ENCODE peak calls at places on chromosomes 16 and 17, in seven cellular contexts. Y is cardiac muscle cell, R is fibroblast of mammary gland, W is psoas muscle, V is AG09319, U is spleen, A is renal cortical epithelial cell. P is an unnamed sample.

GRCh38 chr16:71413341-71413740 is 28.5 kb downstream of the TLE7 start:
- DNase-seq in U (peak; percentile 49), A (no peak), R (no peak), Y (no peak), W (no peak), V (no peak), P (no peak)

GRCh38 chr17:55238931-55239297 is 25.8 kb upstream of the HLF start:
- DNase-seq in R (no peak), V (no peak), A (peak; percentile 18), U (no peak), Y (peak; percentile 51), W (no peak), P (no peak)

GRCh38 chr17:14048169-14048568 is 21.1 kb upstream of the COX10 start:
- DNase-seq in R (peak; percentile 9), U (no peak), W (no peak), Y (no peak), A (no peak), V (no peak), P (no peak)

GRCh38 chr16:18782697-18783429 is 7.3 kb downstream of the RPS15A start:
- DNase-seq in Y (no peak), V (no peak), A (no peak), U (no peak), R (peak; percentile 38), W (no peak), P (no peak)

GRCh38 chr17:73694491-73694890 is 50.2 kb upstream of the SDK2 start:
- DNase-seq in R (no peak), Y (no peak), U (no peak), W (no peak), A (no peak), V (no peak), P (no peak)

GRCh38 chr17:65901394-65901793 is 290.5 kb downstream of the CEP112 start:
- DNase-seq in Y (no peak), U (no peak), R (no peak), V (no peak), W (no peak), A (no peak), P (no peak)

GRCh38 chr17:48081858-48082257 is 19.4 kb downstream of the CBX1 start:
- DNase-seq in R (no peak), U (no peak), W (no peak), A (no peak), V (no peak), Y (no peak), P (no peak)

GRCh38 chr17:48608921-48609505 is 1.8 kb downstream of the HOXB7 start:
- DNase-seq in Y (no peak), R (no peak), U (no peak), W (no peak), A (no peak), V (no peak), P (no peak)

GRCh38 chr17:28940675-28941074 is 10.6 kb downstream of the PHF12 start:
- DNase-seq in Y (no peak), U (no peak), A (no peak), V (no peak), W (peak; percentile 80), R (no peak), P (no peak)

GRCh38 chr16:3008749-3009088 is 4.0 kb upstream of the CLDN9 start:
- DNase-seq in V (no peak), W (no peak), R (no peak), Y (peak; percentile 71), U (no peak), A (no peak), P (no peak)

GRCh38 chr16:75529959-75530358 is 5.9 kb downstream of the CHST5 start:
- DNase-seq in U (no peak), Y (no peak), W (no peak), A (no peak), R (no peak), V (no peak), P (no peak)

GRCh38 chr16:81645303-81645702 is 133.8 kb upstream of the PLCG2 start:
- DNase-seq in Y (peak; percentile 97), V (no peak), W (no peak), R (peak; percentile 74), A (peak; percentile 97), U (peak; percentile 54), P (peak; percentile 35)

GRCh38 chr17:82973456-82974135 is 105.8 kb upstream of the METRNL start:
- DNase-seq in U (no peak), A (no peak), V (no peak), W (no peak), R (no peak), Y (no peak), P (no peak)

GRCh38 chr17:45136846-45137560 is 1.5 kb downstream of the ACBD4 start:
- DNase-seq in W (peak; percentile 42), U (peak; percentile 72), V (no peak), R (no peak), Y (no peak), A (no peak), P (no peak)